ENCODE peak calls at places on chromosomes 7 and 10, in ten cellular contexts. S, C, Q, G, K, I, A, D, X and O are unnamed samples.

GRCh38 chr10:28215930-28216329 is 86.9 kb downstream of the MPP7 start:
- DNase-seq in X (no peak), G (no peak), A (no peak), D (no peak), I (no peak), C (peak; percentile 2), S (no peak), K (no peak), Q (no peak), O (no peak)

GRCh38 chr10:16297069-16297468 is 139.7 kb upstream of the PTER start:
- DNase-seq in X (no peak), A (no peak), Q (no peak), S (no peak), K (no peak), I (no peak), C (no peak), D (no peak), G (no peak), O (no peak)

GRCh38 chr7:140160308-140160707 is 16.5 kb downstream of the KDM7A start:
- DNase-seq in A (no peak), I (no peak), G (no peak), X (no peak), Q (no peak), K (no peak), C (no peak), D (no peak), S (no peak), O (no peak)

GRCh38 chr7:122727759-122728158 is 25.0 kb upstream of the RNF148 start:
- DNase-seq in G (no peak), D (no peak), K (no peak), X (no peak), S (no peak), Q (no peak), C (no peak), A (no peak), I (no peak), O (no peak)

GRCh38 chr7:157682946-157683239 is 346.1 kb downstream of the DNAJB6 start:
- DNase-seq in X (no peak), S (peak; percentile 58), D (no peak), C (no peak), Q (no peak), I (no peak), G (no peak), K (no peak), A (no peak), O (no peak)

GRCh38 chr7:25369794-25370193 is 141.5 kb upstream of the NPVF start:
- DNase-seq in I (no peak), Q (no peak), G (no peak), C (no peak), D (no peak), K (no peak), X (no peak), A (no peak), S (peak; percentile 83), O (no peak)

GRCh38 chr10:50585921-50586739 is 37.6 kb downstream of the SGMS1 start:
- DNase-seq in X (peak; percentile 76), I (no peak), D (peak; percentile 75), K (no peak), Q (peak; percentile 55), S (no peak), A (peak; percentile 60), C (peak; percentile 37), G (peak; percentile 74), O (no peak)

GRCh38 chr7:28029036-28029435 is 151.6 kb downstream of the JAZF1 start:
- DNase-seq in X (no peak), D (no peak), S (no peak), K (no peak), G (no peak), Q (no peak), A (no peak), C (no peak), I (no peak), O (no peak)

GRCh38 chr7:23709081-23709746 is 805 bp upstream of the STK31 start:
- DNase-seq in S (no peak), D (no peak), X (no peak), I (no peak), A (peak; percentile 25), K (no peak), G (no peak), C (no peak), Q (no peak), O (no peak)

GRCh38 chr10:113103131-113103830 is 153.2 kb downstream of the TCF7L2 start:
- DNase-seq in A (no peak), G (no peak), C (no peak), K (no peak), Q (peak; percentile 35), D (no peak), X (peak; percentile 27), S (no peak), I (no peak), O (no peak)

GRCh38 chr7:151130741-151131157 is 36.7 kb downstream of the GBX1 start:
- DNase-seq in I (no peak), D (no peak), X (no peak), S (no peak), G (no peak), C (no peak), Q (no peak), A (no peak), K (no peak), O (no peak)

GRCh38 chr10:75722609-75723008 is 291.2 kb downstream of the LRMDA start:
- DNase-seq in S (no peak), C (no peak), A (no peak), I (no peak), K (no peak), G (peak; percentile 37), D (no peak), X (no peak), Q (no peak), O (no peak)

GRCh38 chr7:151518105-151518780 is 1.5 kb downstream of the RHEB start:
- DNase-seq in Q (peak; percentile 43), D (peak; percentile 29), K (no peak), G (peak; percentile 64), I (peak; percentile 60), S (peak; percentile 90), A (peak; percentile 72), X (peak; percentile 51), C (peak; percentile 78), O (no peak)

GRCh38 chr10:78515873-78516153 is 482.1 kb downstream of the RPS24 start:
- DNase-seq in Q (no peak), C (no peak), K (no peak), X (no peak), I (no peak), D (no peak), S (no peak), G (no peak), A (no peak), O (no peak)

GRCh38 chr10:90751107-90751997 is 106.5 kb downstream of the HTR7 start:
- DNase-seq in I (peak; percentile 14), S (peak; percentile 83), D (peak; percentile 14), C (peak; percentile 51), G (peak; percentile 62), X (peak; percentile 36), K (no peak), A (peak; percentile 46), Q (peak; percentile 60), O (no peak)

GRCh38 chr10:103688451-103688850 is 166.9 kb downstream of the SH3PXD2A start:
- DNase-seq in K (no peak), A (no peak), G (no peak), S (no peak), D (peak; percentile 23), X (no peak), Q (no peak), I (no peak), C (no peak), O (no peak)

GRCh38 chr7:151647006-151647405 is 127.3 kb upstream of the RHEB start:
- DNase-seq in S (no peak), A (no peak), G (no peak), K (no peak), I (no peak), C (no peak), X (no peak), D (no peak), Q (no peak), O (no peak)

GRCh38 chr7:70694357-70694908 is 437.5 kb upstream of the GALNT17 start:
- DNase-seq in A (peak; percentile 42), S (no peak), G (no peak), D (peak; percentile 7), K (no peak), Q (peak; percentile 47), X (peak; percentile 16), C (peak; percentile 56), I (no peak), O (no peak)